ENCODE peak calls at places on chromosomes 7 and 10, in four cellular contexts. Q, S, O and X are unnamed samples.

GRCh38 chr10:97499561-97500296 is 1.0 kb downstream of the UBTD1 start:
- DNase-seq in Q (peak), S (no peak), O (peak), X (no peak)

GRCh38 chr7:32164341-32164996 is 94.3 kb upstream of the PDE1C start:
- DNase-seq in Q (peak), S (no peak), O (no peak), X (peak)

GRCh38 chr10:114532226-114532625 is 125.8 kb downstream of the ABLIM1 start:
- DNase-seq in Q (no peak), S (no peak), O (no peak), X (no peak)

GRCh38 chr7:54339074-54339473 is 203.1 kb upstream of the VSTM2A start:
- DNase-seq in Q (no peak), S (no peak), O (peak), X (no peak)

GRCh38 chr7:20172736-20173334 is 44.3 kb downstream of the MACC1 start:
- DNase-seq in Q (peak), S (no peak), O (peak), X (peak)

GRCh38 chr7:46493196-46493595 is 572.1 kb upstream of the IGFBP3 start:
- DNase-seq in Q (no peak), S (no peak), O (no peak), X (no peak)

GRCh38 chr10:45377321-45377720 is 3.3 kb downstream of the ALOX5 start:
- DNase-seq in Q (no peak), S (no peak), O (no peak), X (no peak)

GRCh38 chr7:68306692-68307107 is 1291.6 kb upstream of the AUTS2 start:
- DNase-seq in Q (no peak), S (no peak), O (no peak), X (no peak)

GRCh38 chr10:28973309-28973972 is 296.1 kb downstream of the BAMBI start:
- DNase-seq in Q (no peak), S (no peak), O (no peak), X (no peak)

GRCh38 chr10:11757452-11757819 is 15.3 kb downstream of the ECHDC3 start:
- DNase-seq in Q (peak), S (no peak), O (peak), X (no peak)

GRCh38 chr7:28488061-28488791 is 75.9 kb downstream of the CREB5 start:
- DNase-seq in Q (no peak), S (no peak), O (no peak), X (no peak)

GRCh38 chr7:92633211-92633906 is 43.2 kb upstream of the FAM133B start:
- DNase-seq in Q (peak), S (no peak), O (no peak), X (peak)

GRCh38 chr10:96360766-96361165 is 2.0 kb upstream of the OPALIN start:
- DNase-seq in Q (no peak), S (no peak), O (no peak), X (no peak)

GRCh38 chr7:111803015-111803758 is 240.9 kb upstream of the IMMP2L start:
- DNase-seq in Q (peak), S (no peak), O (no peak), X (no peak)

GRCh38 chr7:46485481-46486065 is 564.5 kb upstream of the IGFBP3 start:
- DNase-seq in Q (peak), S (no peak), O (no peak), X (no peak)